ENCODE peak calls at places on chromosomes 6 and 20, in five cellular contexts. D is WTC11, Q is GM12878, F is HepG2, U is K562. K is an unnamed sample.

GRCh38 chr6:45420083-45420908 is 42.6 kb upstream of the SUPT3H start:
- DNase-seq in U (no peak), D (peak), F (no peak), Q (no peak), K (no peak)

GRCh38 chr6:159174263-159174974 is 5.2 kb downstream of the FNDC1 start:
- DNase-seq in Q (peak), F (peak), U (peak), D (peak), K (peak)

GRCh38 chr6:62891065-62891647 is 320.1 kb upstream of the FKBP1C start:
- DNase-seq in D (no peak), F (peak), Q (no peak), U (peak), K (peak)

GRCh38 chr6:119552016-119552415 is 202.5 kb upstream of the MAN1A1 start:
- DNase-seq in U (no peak), D (no peak), Q (no peak), F (no peak), K (no peak)

GRCh38 chr6:118830691-118831090 is 63.3 kb upstream of the ASF1A start:
- DNase-seq in Q (no peak), D (no peak), U (no peak), F (no peak), K (no peak)

GRCh38 chr20:45997187-45997586 is 11.5 kb upstream of the MMP9 start:
- DNase-seq in D (no peak), Q (no peak), F (no peak), U (no peak), K (no peak)

GRCh38 chr6:4466769-4467480 is 309.3 kb upstream of the CDYL start:
- DNase-seq in D (no peak), F (no peak), Q (no peak), U (peak), K (no peak)

GRCh38 chr20:21125072-21125848 is 622 bp upstream of the KIZ start:
- DNase-seq in F (peak), U (peak), D (peak), Q (no peak), K (peak)

GRCh38 chr6:30480536-30481156 is 8.7 kb upstream of the HLA-E start:
- DNase-seq in U (no peak), F (no peak), Q (no peak), D (no peak), K (no peak)

GRCh38 chr20:16216227-16217210 is 356.7 kb downstream of the KIF16B start:
- DNase-seq in F (no peak), D (no peak), U (no peak), Q (no peak), K (no peak)

GRCh38 chr6:158877716-158878115 is 58.5 kb upstream of the EZR start:
- DNase-seq in D (no peak), Q (no peak), U (no peak), F (no peak), K (no peak)

GRCh38 chr6:23180504-23181293 is 611.3 kb downstream of the HDGFL1 start:
- DNase-seq in U (no peak), F (no peak), Q (no peak), D (no peak), K (no peak)

GRCh38 chr20:37526839-37527637 is 638 bp downstream of the BLCAP start:
- DNase-seq in D (no peak), F (no peak), U (no peak), Q (no peak), K (peak)

GRCh38 chr6:56714273-56714672 is 71.6 kb upstream of the DST start:
- DNase-seq in Q (no peak), F (no peak), D (no peak), U (no peak), K (no peak)

GRCh38 chr20:62911701-62912280 is 14.5 kb downstream of the DIDO1 start:
- DNase-seq in Q (no peak), D (no peak), U (no peak), F (no peak), K (no peak)

GRCh38 chr6:56556751-56557540 is 85.7 kb downstream of the DST start:
- DNase-seq in F (no peak), Q (no peak), U (no peak), D (no peak), K (no peak)

GRCh38 chr6:164114656-164115055 is 700.1 kb downstream of the QKI start:
- DNase-seq in U (no peak), D (no peak), F (no peak), Q (no peak), K (no peak)

GRCh38 chr20:37781626-37782025 is 87.8 kb downstream of the CTNNBL1 start:
- DNase-seq in U (no peak), F (no peak), D (no peak), Q (no peak), K (no peak)

GRCh38 chr6:26538572-26538902 is 371 bp downstream of the HMGN4 start:
- DNase-seq in F (no peak), U (no peak), Q (no peak), D (no peak), K (no peak)

GRCh38 chr20:18416478-18416877 is 50.4 kb downstream of the DZANK1 start:
- DNase-seq in F (peak), Q (no peak), U (no peak), D (no peak), K (no peak)

GRCh38 chr6:161415302-161415855 is 141.5 kb upstream of the AGPAT4 start:
- DNase-seq in F (no peak), D (no peak), Q (no peak), U (no peak), K (no peak)

GRCh38 chr6:136822051-136822378 is 377 bp upstream of the PEX7 start:
- DNase-seq in F (no peak), D (no peak), Q (no peak), U (no peak), K (peak)

GRCh38 chr20:48626938-48627736 is 200.7 kb downstream of the PREX1 start:
- DNase-seq in Q (no peak), D (no peak), F (no peak), U (no peak), K (no peak)

GRCh38 chr6:112466378-112467151 is 119.4 kb downstream of the RFPL4B start:
- DNase-seq in Q (no peak), D (no peak), F (no peak), U (no peak), K (no peak)

GRCh38 chr20:38109025-38109541 is 56.0 kb downstream of the TGM2 start:
- DNase-seq in U (no peak), D (no peak), Q (no peak), F (no peak), K (no peak)

GRCh38 chr6:2891768-2892170 is 11.3 kb downstream of the SERPINB9 start:
- DNase-seq in U (no peak), Q (peak), D (no peak), F (no peak), K (no peak)

GRCh38 chr6:166251196-166251595 is 57.0 kb downstream of the PRR18 start:
- DNase-seq in D (no peak), U (no peak), F (no peak), Q (no peak), K (no peak)

GRCh38 chr6:39821739-39822532 is 29.8 kb downstream of the DAAM2 start:
- DNase-seq in F (no peak), Q (no peak), U (no peak), D (no peak), K (no peak)

GRCh38 chr6:99836471-99836870 is 157.6 kb downstream of the MCHR2 start:
- DNase-seq in F (no peak), Q (no peak), D (no peak), U (no peak), K (no peak)

GRCh38 chr6:7153807-7154206 is 46.0 kb downstream of the RREB1 start:
- DNase-seq in D (no peak), U (peak), F (no peak), Q (no peak), K (no peak)

GRCh38 chr20:8132632-8133587 is 844 bp downstream of the PLCB1 start:
- DNase-seq in D (peak), F (no peak), U (no peak), Q (no peak), K (no peak)

GRCh38 chr20:57298457-57298856 is 31.1 kb upstream of the SPO11 start:
- DNase-seq in Q (no peak), D (no peak), F (no peak), U (no peak), K (no peak)

DNA sequence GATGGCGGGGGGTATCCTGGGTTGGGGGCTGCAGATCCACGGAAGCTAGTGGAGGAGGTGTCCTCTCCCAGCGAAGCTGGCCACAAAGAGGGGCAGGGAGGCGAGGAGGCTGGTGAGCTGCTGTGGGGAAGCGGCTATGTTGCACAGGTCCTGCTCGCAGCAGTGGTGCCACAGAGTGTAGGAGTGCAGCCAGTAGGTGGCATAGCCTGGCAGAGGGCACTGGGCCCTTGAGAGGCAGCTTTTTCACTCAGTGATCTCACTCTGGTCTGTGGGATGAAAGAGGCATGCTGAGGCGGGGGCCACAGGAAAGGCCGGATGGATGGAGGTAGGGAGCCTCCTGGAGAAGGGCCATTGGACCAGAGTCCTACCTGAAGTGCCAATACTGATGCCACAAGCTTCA is 2.9 kb upstream of the LY6G6D start:
- DNase-seq in U (no peak), F (no peak), D (no peak), Q (no peak), K (no peak)
- TF ChIP-seq ESRRA in U (no peak), F (no peak), D (no peak), Q (no peak), K (no peak)

GRCh38 chr6:167858086-167858591 is 31.4 kb downstream of the AFDN start:
- DNase-seq in F (no peak), D (no peak), Q (no peak), U (no peak), K (no peak)
- TF ChIP-seq ESRRA in F (no peak), D (no peak), Q (no peak), U (no peak), K (no peak)

GRCh38 chr6:145699462-145699861 is 35.9 kb downstream of the EPM2A start:
- DNase-seq in F (no peak), U (no peak), D (no peak), Q (no peak), K (no peak)
- TF ChIP-seq ESRRA in F (no peak), U (no peak), D (no peak), Q (no peak), K (no peak)

GRCh38 chr20:44356353-44356723 is 839 bp downstream of the HNF4A start:
- DNase-seq in Q (no peak), F (no peak), U (no peak), D (no peak), K (no peak)

GRCh38 chr20:44354979-44355502 is 458 bp upstream of the HNF4A start:
- DNase-seq in Q (no peak), F (peak), D (no peak), U (no peak), K (peak)

GRCh38 chr20:44357020-44357419 is 1.5 kb downstream of the HNF4A start:
- DNase-seq in F (no peak), U (no peak), Q (no peak), D (no peak), K (no peak)

GRCh38 chr20:44357555-44358130 is 2.1 kb downstream of the HNF4A start:
- DNase-seq in D (no peak), F (no peak), U (no peak), Q (no peak), K (no peak)

DNA sequence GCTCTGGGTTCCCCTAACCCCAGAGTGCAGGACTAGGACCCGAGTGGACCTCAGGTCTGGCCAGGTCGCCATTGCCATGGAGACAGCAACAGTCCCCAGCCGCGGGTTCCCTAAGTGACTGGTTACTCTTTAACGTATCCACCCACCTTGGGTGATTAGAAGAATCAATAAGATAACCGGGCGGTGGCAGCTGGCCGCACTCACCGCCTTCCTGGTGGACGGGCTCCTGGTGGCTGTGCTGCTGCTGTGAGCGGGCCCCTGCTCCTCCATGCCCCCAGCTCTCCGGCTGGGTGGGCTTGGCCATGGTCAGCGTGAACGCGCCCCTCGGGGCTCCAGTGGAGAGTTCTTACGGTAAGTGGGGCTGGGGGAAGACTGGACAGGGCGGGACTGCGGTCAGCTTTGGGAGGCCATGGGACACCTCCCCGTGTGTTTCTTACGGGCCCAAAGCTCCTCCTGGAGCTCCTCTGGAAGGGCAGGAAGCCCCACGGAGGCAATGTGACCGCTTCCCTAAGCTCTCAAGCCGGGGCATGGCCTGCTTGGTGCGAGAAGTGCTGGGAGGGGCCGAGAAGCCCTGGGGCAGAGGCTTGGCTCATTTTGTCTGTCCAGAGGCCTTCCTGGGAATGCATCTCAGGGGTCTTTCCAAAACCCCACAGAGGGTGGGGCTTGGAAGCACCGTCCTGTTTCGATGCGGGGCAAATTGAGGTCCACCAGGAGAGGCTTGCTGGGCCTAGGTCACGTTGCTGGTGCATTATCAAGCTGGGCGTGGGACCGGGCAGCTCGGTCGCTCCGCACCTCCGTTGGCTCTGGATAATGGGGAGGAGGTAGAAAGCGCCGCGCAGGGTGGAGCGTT is at the start of gene HNF4A:
- DNase-seq in U (no peak), F (peak), D (no peak), Q (no peak), K (peak)
- TF ChIP-seq ESRRA in U (no peak), F (peak), D (no peak), Q (no peak), K (no peak)

K was measured in A549.